ENCODE peak calls at places on chromosomes 12 and 14, in six cellular contexts. G is nephron progenitor cell, F is fibroblast of lung, R is mucosa of descending colon, M is cardiac muscle cell, Q is AG04449. U is an unnamed sample.

GRCh38 chr14:23358042-23358441 is 5.4 kb upstream of the SLC22A17 start:
- DNase-seq in G (no peak), F (no peak), R (no peak), M (no peak), Q (no peak), U (no peak)

GRCh38 chr12:73863541-73863940 is 674.1 kb upstream of the ATXN7L3B start:
- DNase-seq in G (no peak), F (peak), R (no peak), M (peak), Q (no peak), U (no peak)

GRCh38 chr14:73717247-73717646 is 3.1 kb upstream of the PNMA1 start:
- DNase-seq in G (no peak), F (no peak), R (no peak), M (no peak), Q (no peak), U (no peak)

GRCh38 chr14:103483600-103483999 is 39.0 kb downstream of the CKB start:
- DNase-seq in G (no peak), F (peak), R (no peak), M (peak), Q (peak), U (no peak)

GRCh38 chr12:162467-163307 is 51.3 kb downstream of the SLC6A12 start:
- DNase-seq in G (peak), F (no peak), R (no peak), M (no peak), Q (no peak), U (no peak)

GRCh38 chr12:53825246-53826081 is 73.7 kb upstream of the CISTR start:
- DNase-seq in G (no peak), F (no peak), R (no peak), M (no peak), Q (no peak), U (no peak)

GRCh38 chr12:65663097-65663496 is 161.2 kb upstream of the HMGA2 start:
- DNase-seq in G (no peak), F (peak), R (no peak), M (no peak), Q (no peak), U (no peak)

GRCh38 chr14:80959448-80960006 is 4.1 kb downstream of the TSHR start:
- DNase-seq in G (no peak), F (no peak), R (peak), M (no peak), Q (no peak), U (peak)

GRCh38 chr14:88379706-88380343 is 5.6 kb upstream of the SPATA7 start:
- DNase-seq in G (no peak), F (no peak), R (no peak), M (peak), Q (no peak), U (no peak)

GRCh38 chr14:95327558-95328374 is 8.1 kb upstream of the CLMN start:
- DNase-seq in G (no peak), F (no peak), R (no peak), M (no peak), Q (no peak), U (no peak)

GRCh38 chr14:73462078-73462715 is 3.9 kb upstream of the NUMB start:
- DNase-seq in G (no peak), F (peak), R (peak), M (peak), Q (no peak), U (no peak)

GRCh38 chr12:116790066-116790465 is 52.0 kb downstream of the RNFT2 start:
- DNase-seq in G (no peak), F (no peak), R (no peak), M (no peak), Q (no peak), U (no peak)

GRCh38 chr14:71933026-71933587 is 878 bp downstream of the RGS6 start:
- DNase-seq in G (peak), F (peak), R (no peak), M (peak), Q (no peak), U (peak)

GRCh38 chr12:95532851-95533250 is 18.4 kb downstream of the USP44 start:
- DNase-seq in G (no peak), F (peak), R (peak), M (peak), Q (no peak), U (peak)

GRCh38 chr14:76782885-76783566 is 21.8 kb downstream of the VASH1 start:
- DNase-seq in G (no peak), F (no peak), R (no peak), M (peak), Q (no peak), U (no peak)

GRCh38 chr14:44763356-44763755 is 198.4 kb downstream of the KLHL28 start:
- DNase-seq in G (no peak), F (peak), R (no peak), M (no peak), Q (no peak), U (no peak)

GRCh38 chr12:29534935-29535334 is 37.4 kb upstream of the OVCH1 start:
- DNase-seq in G (no peak), F (no peak), R (no peak), M (peak), Q (no peak), U (no peak)

GRCh38 chr12:52268212-52268611 is 6.2 kb upstream of the KRT86 start:
- DNase-seq in G (no peak), F (peak), R (no peak), M (no peak), Q (no peak), U (no peak)

GRCh38 chr14:21902561-21903199 is 229.1 kb upstream of the OR4E1 start:
- DNase-seq in G (peak), F (no peak), R (no peak), M (no peak), Q (no peak), U (peak)

GRCh38 chr12:87728936-87729593 is 300.1 kb downstream of the C12orf50 start:
- DNase-seq in G (no peak), F (peak), R (no peak), M (no peak), Q (peak), U (no peak)

GRCh38 chr12:116442981-116443380 is 116.2 kb upstream of the MAP1LC3B2 start:
- DNase-seq in G (no peak), F (no peak), R (no peak), M (no peak), Q (no peak), U (no peak)

GRCh38 chr12:65923228-65923627 is 98.9 kb downstream of the HMGA2 start:
- DNase-seq in G (no peak), F (no peak), R (no peak), M (no peak), Q (no peak), U (no peak)

GRCh38 chr14:55739967-55740707 is 160.1 kb downstream of the KTN1 start:
- DNase-seq in G (peak), F (peak), R (no peak), M (no peak), Q (no peak), U (no peak)

GRCh38 chr12:50894216-50894615 is 51.5 kb downstream of the TMPRSS12 start:
- DNase-seq in G (no peak), F (no peak), R (no peak), M (no peak), Q (no peak), U (no peak)

GRCh38 chr12:31726575-31726974 is 2.2 kb downstream of the AMN1 start:
- DNase-seq in G (no peak), F (no peak), R (no peak), M (no peak), Q (no peak), U (no peak)

GRCh38 chr14:71289536-71289935 is 382.3 kb downstream of the PCNX1 start:
- DNase-seq in G (no peak), F (no peak), R (peak), M (no peak), Q (no peak), U (peak)

GRCh38 chr12:132818562-132818961 is 10.1 kb downstream of the GOLGA3 start:
- DNase-seq in G (no peak), F (no peak), R (no peak), M (no peak), Q (no peak), U (no peak)

GRCh38 chr12:31331242-31331641 is 5.3 kb upstream of the SINHCAF start:
- DNase-seq in G (no peak), F (no peak), R (no peak), M (no peak), Q (no peak), U (no peak)

GRCh38 chr12:48736456-48736855 is 19.9 kb upstream of the CCNT1 start:
- DNase-seq in G (no peak), F (no peak), R (no peak), M (no peak), Q (no peak), U (no peak)

GRCh38 chr14:106417224-106418049 is 891.1 kb downstream of the TMEM121 start:
- DNase-seq in G (peak), F (no peak), R (peak), M (no peak), Q (no peak), U (peak)

GRCh38 chr12:68420225-68421008 is 88.3 kb upstream of the MDM1 start:
- DNase-seq in G (no peak), F (peak), R (peak), M (peak), Q (no peak), U (no peak)

GRCh38 chr12:109836916-109837315 is 3.7 kb upstream of the TRPV4 start:
- DNase-seq in G (no peak), F (peak), R (no peak), M (no peak), Q (no peak), U (no peak)

GRCh38 chr12:27179399-27180214 is 64.5 kb upstream of the STK38L start:
- DNase-seq in G (no peak), F (peak), R (no peak), M (peak), Q (peak), U (peak)

GRCh38 chr14:61950340-61950739 is 188.1 kb downstream of the SNAPC1 start:
- DNase-seq in G (no peak), F (no peak), R (no peak), M (no peak), Q (no peak), U (no peak)

GRCh38 chr12:72264548-72265175 is 7.5 kb upstream of the TRHDE start:
- DNase-seq in G (no peak), F (no peak), R (no peak), M (peak), Q (no peak), U (no peak)
- TF ChIP-seq CTCF in G (peak), F (peak), R (no peak), M (peak), Q (peak), U (peak)

DNA sequence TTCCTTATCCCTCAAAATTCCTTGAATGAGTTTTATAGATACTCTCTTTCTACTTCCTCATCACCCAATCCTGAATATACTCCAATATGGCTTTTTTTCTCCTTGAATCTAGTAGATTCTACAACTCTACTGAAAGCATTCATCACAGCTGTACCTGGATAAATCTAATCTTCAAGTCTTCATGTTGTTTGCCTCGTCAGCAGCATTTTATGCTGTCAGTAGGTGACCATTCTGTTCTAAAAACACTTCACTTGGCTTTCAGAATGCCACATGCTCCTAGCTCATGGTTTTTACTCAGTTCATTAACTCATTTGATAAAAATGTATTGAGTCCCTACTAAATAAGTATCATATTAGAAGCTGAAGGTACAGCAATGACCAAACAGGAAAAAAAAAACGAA is 113.3 kb downstream of the NOVA1 start:
- DNase-seq in G (no peak), F (no peak), R (no peak), M (no peak), Q (no peak), U (no peak)
- TF ChIP-seq CTCF in G (no peak), F (no peak), R (no peak), M (no peak), Q (no peak), U (no peak)

GRCh38 chr12:112685321-112685720 is 106.2 kb upstream of the RPH3A start:
- DNase-seq in G (no peak), F (no peak), R (no peak), M (no peak), Q (no peak), U (no peak)
- TF ChIP-seq CTCF in G (no peak), F (no peak), R (no peak), M (no peak), Q (no peak), U (no peak)

GRCh38 chr12:42865282-42865681 is 275.7 kb upstream of the PRICKLE1 start:
- DNase-seq in G (no peak), F (peak), R (no peak), M (no peak), Q (no peak), U (no peak)
- TF ChIP-seq CTCF in G (no peak), F (no peak), R (no peak), M (no peak), Q (no peak), U (no peak)

U was measured in activated CD8-positive, alpha-beta T cell treated with anti-CD3 and anti-CD28 coated beads for 36 hours.